ENCODE peak calls at places on chromosomes 16 and 17, in five cellular contexts. One of them, this sample, is unnamed.

GRCh38 chr17:77449908-77450741 is 309.4 kb downstream of the SEC14L1 start:
- DNase-seq in GM23338: peak
- DNase-seq in posterior vena cava: no peak
- DNase-seq in fibroblast of the conjunctiva: no peak
- DNase-seq in AG20443: peak
- DNase-seq in this sample: peak

GRCh38 chr16:17162560-17162959 is 308.2 kb downstream of the XYLT1 start:
- DNase-seq in GM23338: no peak
- DNase-seq in AG20443: peak
- DNase-seq in fibroblast of the conjunctiva: no peak
- DNase-seq in posterior vena cava: no peak
- DNase-seq in this sample: no peak

GRCh38 chr17:13749566-13750235 is 148.0 kb upstream of the HS3ST3A1 start:
- DNase-seq in fibroblast of the conjunctiva: no peak
- DNase-seq in posterior vena cava: no peak
- DNase-seq in AG20443: peak
- DNase-seq in GM23338: no peak
- DNase-seq in this sample: peak

GRCh38 chr17:17570798-17571716 is 20.5 kb downstream of the PEMT start:
- DNase-seq in fibroblast of the conjunctiva: no peak
- DNase-seq in posterior vena cava: no peak
- DNase-seq in GM23338: no peak
- DNase-seq in AG20443: no peak
- DNase-seq in this sample: no peak

GRCh38 chr17:28552201-28552999 is at the start of gene UNC119:
- DNase-seq in GM23338: peak
- DNase-seq in fibroblast of the conjunctiva: peak
- DNase-seq in AG20443: peak
- DNase-seq in posterior vena cava: peak
- DNase-seq in this sample: peak

GRCh38 chr16:56469748-56470147 is 18.4 kb downstream of the OGFOD1 start:
- DNase-seq in fibroblast of the conjunctiva: no peak
- DNase-seq in posterior vena cava: no peak
- DNase-seq in GM23338: no peak
- DNase-seq in AG20443: no peak
- DNase-seq in this sample: no peak

GRCh38 chr16:58118801-58119508 is 10.2 kb downstream of the CFAP20 start:
- DNase-seq in GM23338: no peak
- DNase-seq in fibroblast of the conjunctiva: no peak
- DNase-seq in posterior vena cava: no peak
- DNase-seq in AG20443: no peak
- DNase-seq in this sample: no peak

GRCh38 chr17:9932481-9932880 is 27.4 kb upstream of the RCVRN start:
- DNase-seq in AG20443: no peak
- DNase-seq in fibroblast of the conjunctiva: no peak
- DNase-seq in GM23338: no peak
- DNase-seq in posterior vena cava: no peak
- DNase-seq in this sample: no peak

GRCh38 chr17:66667491-66668030 is 167.4 kb upstream of the CACNG5 start:
- DNase-seq in GM23338: no peak
- DNase-seq in fibroblast of the conjunctiva: no peak
- DNase-seq in posterior vena cava: no peak
- DNase-seq in AG20443: no peak
- DNase-seq in this sample: no peak

GRCh38 chr16:8720967-8721692 is 46.7 kb downstream of the ABAT start:
- DNase-seq in posterior vena cava: no peak
- DNase-seq in GM23338: peak
- DNase-seq in AG20443: no peak
- DNase-seq in fibroblast of the conjunctiva: no peak
- DNase-seq in this sample: no peak

GRCh38 chr17:65079489-65079900 is 23.0 kb upstream of the GNA13 start:
- DNase-seq in AG20443: no peak
- DNase-seq in fibroblast of the conjunctiva: no peak
- DNase-seq in GM23338: peak
- DNase-seq in posterior vena cava: no peak
- DNase-seq in this sample: peak

GRCh38 chr16:9042943-9043680 is 48.3 kb upstream of the HAPSTR1 start:
- DNase-seq in GM23338: no peak
- DNase-seq in fibroblast of the conjunctiva: peak
- DNase-seq in posterior vena cava: no peak
- DNase-seq in AG20443: peak
- DNase-seq in this sample: no peak

GRCh38 chr17:57889892-57890856 is 40.3 kb upstream of the MRPS23 start:
- DNase-seq in AG20443: peak
- DNase-seq in posterior vena cava: peak
- DNase-seq in GM23338: no peak
- DNase-seq in fibroblast of the conjunctiva: peak
- DNase-seq in this sample: no peak

GRCh38 chr16:81696959-81697293 is 82.2 kb upstream of the PLCG2 start:
- DNase-seq in AG20443: no peak
- DNase-seq in GM23338: no peak
- DNase-seq in fibroblast of the conjunctiva: no peak
- DNase-seq in posterior vena cava: no peak
- DNase-seq in this sample: no peak

GRCh38 chr16:12470311-12471229 is 333.1 kb downstream of the CPPED1 start:
- DNase-seq in GM23338: no peak
- DNase-seq in fibroblast of the conjunctiva: no peak
- DNase-seq in posterior vena cava: peak
- DNase-seq in AG20443: no peak
- DNase-seq in this sample: no peak

GRCh38 chr17:40945414-40945813 is 8.0 kb upstream of the KRT23 start:
- DNase-seq in fibroblast of the conjunctiva: no peak
- DNase-seq in posterior vena cava: no peak
- DNase-seq in AG20443: no peak
- DNase-seq in GM23338: no peak
- DNase-seq in this sample: no peak

GRCh38 chr16:16163109-16163508 is 60.2 kb downstream of the ABCC6 start:
- DNase-seq in GM23338: no peak
- DNase-seq in fibroblast of the conjunctiva: no peak
- DNase-seq in posterior vena cava: no peak
- DNase-seq in AG20443: no peak
- DNase-seq in this sample: no peak

GRCh38 chr16:50213939-50214519 is 52.3 kb upstream of the ADCY7 start:
- DNase-seq in GM23338: peak
- DNase-seq in AG20443: peak
- DNase-seq in fibroblast of the conjunctiva: no peak
- DNase-seq in posterior vena cava: no peak
- DNase-seq in this sample: no peak

GRCh38 chr16:27500801-27501200 is 48.9 kb downstream of the GTF3C1 start:
- DNase-seq in fibroblast of the conjunctiva: no peak
- DNase-seq in posterior vena cava: peak
- DNase-seq in GM23338: no peak
- DNase-seq in AG20443: no peak
- DNase-seq in this sample: no peak

GRCh38 chr17:20156196-20157077 is 147.3 kb downstream of the SPECC1 start:
- DNase-seq in GM23338: peak
- DNase-seq in posterior vena cava: peak
- DNase-seq in AG20443: peak
- DNase-seq in fibroblast of the conjunctiva: no peak
- DNase-seq in this sample: no peak

GRCh38 chr16:3158498-3159314 is 23.9 kb downstream of the ZNF213 start:
- DNase-seq in fibroblast of the conjunctiva: peak
- DNase-seq in posterior vena cava: peak
- DNase-seq in GM23338: peak
- DNase-seq in AG20443: peak
- DNase-seq in this sample: peak

GRCh38 chr17:42720996-42721583 is 23.8 kb downstream of the EZH1 start:
- DNase-seq in posterior vena cava: no peak
- DNase-seq in fibroblast of the conjunctiva: peak
- DNase-seq in AG20443: peak
- DNase-seq in GM23338: peak
- DNase-seq in this sample: peak

This sample was measured in ELF-1.